ENCODE peak calls at places on chromosomes 11 and 22, in nine cellular contexts. M, D, T, S, L, K, N, R and U are unnamed samples.

GRCh38 chr22:27238935-27239510 is 562.5 kb downstream of the MN1 start:
- DNase-seq in K (no peak), T (no peak), R (no peak), L (no peak), S (no peak), D (no peak), N (no peak), M (peak), U (no peak)

GRCh38 chr11:85810871-85811611 is at the start of gene SYTL2:
- DNase-seq in M (peak), R (peak), S (peak), N (peak), K (peak), T (peak), D (peak), L (no peak), U (peak)

GRCh38 chr22:28497188-28497587 is 182.5 kb downstream of the TTC28 start:
- DNase-seq in T (no peak), L (no peak), R (no peak), N (no peak), S (no peak), K (no peak), D (no peak), M (peak), U (no peak)

GRCh38 chr11:95788921-95789505 is 569 bp downstream of the FAM76B start:
- DNase-seq in M (peak), T (peak), R (no peak), L (peak), N (peak), D (peak), K (peak), S (peak), U (no peak)

GRCh38 chr22:19666663-19667593 is 47.4 kb upstream of the SEPTIN5 start:
- DNase-seq in S (no peak), T (no peak), N (no peak), M (peak), R (no peak), L (no peak), D (no peak), K (no peak), U (no peak)

GRCh38 chr22:31583861-31584485 is 78.0 kb downstream of the PISD start:
- DNase-seq in R (no peak), N (no peak), K (no peak), T (no peak), S (no peak), L (no peak), M (peak), D (no peak), U (no peak)

GRCh38 chr11:43895601-43896000 is 15.0 kb downstream of the ALKBH3 start:
- DNase-seq in D (no peak), S (no peak), M (no peak), R (no peak), L (no peak), K (no peak), T (no peak), N (no peak), U (no peak)

GRCh38 chr11:132718711-132719641 is 813.3 kb downstream of the OPCML start:
- DNase-seq in D (peak), K (peak), L (no peak), N (no peak), M (peak), T (no peak), S (no peak), R (peak), U (peak)

GRCh38 chr11:123740787-123741158 is 687 bp downstream of the ZNF202 start:
- DNase-seq in K (no peak), N (no peak), T (no peak), S (no peak), M (no peak), D (no peak), R (no peak), L (no peak), U (no peak)

GRCh38 chr22:31173386-31174145 is 13.6 kb downstream of the RNF185 start:
- DNase-seq in M (peak), K (no peak), N (no peak), S (no peak), D (no peak), L (no peak), T (no peak), R (no peak), U (no peak)

GRCh38 chr11:75063732-75064314 is 32.9 kb downstream of the OR2AT4 start:
- DNase-seq in D (no peak), N (no peak), L (no peak), S (no peak), R (no peak), T (no peak), K (no peak), M (no peak), U (no peak)

GRCh38 chr11:45672593-45672992 is 7.2 kb upstream of the CHST1 start:
- DNase-seq in T (no peak), M (no peak), D (no peak), N (no peak), L (no peak), S (no peak), K (no peak), R (no peak), U (no peak)

GRCh38 chr22:23391022-23391421 is 189.1 kb downstream of the IGLL1 start:
- DNase-seq in M (no peak), T (no peak), S (no peak), K (no peak), L (no peak), N (no peak), D (no peak), R (no peak), U (no peak)

GRCh38 chr11:66325140-66325754 is 8.4 kb upstream of the CD248 start:
- DNase-seq in K (no peak), R (peak), D (no peak), S (no peak), T (no peak), N (no peak), M (peak), L (no peak), U (peak)

GRCh38 chr11:116929393-116930090 is 92.1 kb upstream of the APOA1 start:
- DNase-seq in L (no peak), S (no peak), M (no peak), K (no peak), D (no peak), R (no peak), T (no peak), N (no peak), U (no peak)

GRCh38 chr11:70054020-70054419 is 24.1 kb upstream of the ANO1 start:
- DNase-seq in L (no peak), K (no peak), N (no peak), S (no peak), R (no peak), D (no peak), T (no peak), M (no peak), U (no peak)

GRCh38 chr11:86202013-86202336 is 42.6 kb upstream of the EED start:
- DNase-seq in T (no peak), R (peak), M (no peak), D (no peak), L (no peak), K (no peak), N (no peak), S (no peak), U (peak)

GRCh38 chr11:40037005-40037404 is 1422.4 kb downstream of the LRRC4C start:
- DNase-seq in S (no peak), M (no peak), T (no peak), R (no peak), L (no peak), D (no peak), N (no peak), K (no peak), U (no peak)

GRCh38 chr11:62560566-62561103 is 13.1 kb downstream of the EEF1G start:
- DNase-seq in M (peak), R (peak), S (peak), D (peak), T (no peak), L (no peak), N (peak), K (no peak), U (peak)

GRCh38 chr11:57345555-57346151 is 7.5 kb downstream of the P2RX3 start:
- DNase-seq in K (peak), R (peak), M (peak), N (peak), D (peak), L (peak), T (peak), S (peak), U (peak)

GRCh38 chr11:113350646-113351045 is 36.3 kb downstream of the TTC12 start:
- DNase-seq in T (peak), D (no peak), K (no peak), R (no peak), N (no peak), S (no peak), L (peak), M (no peak), U (no peak)

GRCh38 chr11:76158394-76159302 is 47.7 kb downstream of the WNT11 start:
- DNase-seq in L (no peak), T (no peak), R (no peak), M (no peak), N (no peak), K (no peak), S (no peak), D (no peak), U (no peak)

GRCh38 chr22:26845016-26845728 is 187.8 kb downstream of the MIAT start:
- DNase-seq in K (peak), R (peak), S (no peak), D (no peak), N (no peak), T (peak), L (peak), M (no peak), U (no peak)

GRCh38 chr11:94880216-94880615 is 93.1 kb downstream of the CWC15 start:
- DNase-seq in M (no peak), D (no peak), T (no peak), K (no peak), S (no peak), L (peak), R (no peak), N (no peak), U (no peak)

GRCh38 chr11:107712342-107712741 is 486 bp upstream of the SLN start:
- DNase-seq in R (no peak), M (no peak), S (no peak), N (no peak), T (no peak), K (no peak), D (no peak), L (no peak), U (no peak)

GRCh38 chr22:25847451-25847850 is 105.5 kb downstream of the MYO18B start:
- DNase-seq in M (no peak), L (no peak), R (no peak), D (no peak), S (no peak), N (no peak), T (no peak), K (no peak), U (no peak)

GRCh38 chr11:120613264-120614226 is 102.0 kb downstream of the GRIK4 start:
- DNase-seq in T (no peak), N (no peak), R (peak), S (no peak), L (no peak), K (no peak), M (no peak), D (no peak), U (no peak)

GRCh38 chr11:44203270-44204043 is 106.5 kb downstream of the ALX4 start:
- DNase-seq in R (no peak), M (no peak), L (no peak), N (no peak), T (no peak), K (no peak), S (no peak), D (no peak), U (no peak)